ENCODE peak calls at places on chromosomes 11 and 22, in six cellular contexts. P, H, K, U, L and T are unnamed samples.

GRCh38 chr11:4008116-4008515 is 86.5 kb upstream of the RRM1 start:
- DNase-seq in H (no peak), P (no peak), K (no peak), L (no peak), U (no peak), T (no peak)

GRCh38 chr22:39171623-39172264 is 19.3 kb upstream of the CBX7 start:
- DNase-seq in L (no peak), H (no peak), U (no peak), P (no peak), K (no peak), T (no peak)

GRCh38 chr11:64340671-64341335 is 799 bp downstream of the CCDC88B start:
- DNase-seq in K (no peak), H (peak), U (no peak), L (no peak), P (no peak), T (no peak)

GRCh38 chr11:84437129-84438123 is 1151.3 kb upstream of the CCDC90B start:
- DNase-seq in L (no peak), H (peak), K (peak), P (no peak), U (no peak), T (peak)

GRCh38 chr22:50522806-50523438 is 2.5 kb downstream of the SCO2 start:
- DNase-seq in L (no peak), H (no peak), P (no peak), U (no peak), K (no peak), T (no peak)

GRCh38 chr11:83087035-83087434 is 15.3 kb upstream of the RAB30 start:
- DNase-seq in U (no peak), H (no peak), L (no peak), K (no peak), P (no peak), T (peak)

GRCh38 chr11:128336203-128336602 is 251.2 kb downstream of the ETS1 start:
- DNase-seq in U (peak), H (no peak), K (no peak), L (peak), P (peak), T (peak)

GRCh38 chr11:7898666-7899283 is 32.3 kb downstream of the OR10A6 start:
- DNase-seq in H (no peak), P (no peak), L (no peak), U (no peak), K (no peak), T (no peak)

GRCh38 chr11:60169264-60169915 is 13.5 kb downstream of the MS4A6A start:
- DNase-seq in U (peak), P (peak), K (no peak), L (no peak), H (peak), T (peak)

GRCh38 chr11:118210323-118210722 is 14.5 kb downstream of the JAML start:
- DNase-seq in H (no peak), U (no peak), L (no peak), K (no peak), P (no peak), T (no peak)

GRCh38 chr11:5624489-5625278 is at the start of gene TRIM34:
- DNase-seq in P (peak), H (peak), U (peak), L (no peak), K (no peak), T (peak)

GRCh38 chr22:32823024-32823730 is 21.7 kb downstream of the TIMP3 start:
- DNase-seq in K (no peak), P (peak), L (no peak), H (peak), U (no peak), T (peak)

GRCh38 chr11:67059671-67060070 is 3.0 kb downstream of the RHOD start:
- DNase-seq in U (no peak), L (no peak), P (no peak), H (no peak), K (no peak), T (peak)

GRCh38 chr11:100777118-100777517 is 90.0 kb downstream of the ARHGAP42 start:
- DNase-seq in U (no peak), P (no peak), K (no peak), H (no peak), L (no peak), T (peak)

GRCh38 chr11:128424867-128425285 is 162.5 kb downstream of the ETS1 start:
- DNase-seq in P (peak), H (peak), L (no peak), K (no peak), U (peak), T (no peak)

GRCh38 chr22:27318516-27318915 is 483.0 kb downstream of the MN1 start:
- DNase-seq in H (no peak), P (peak), K (no peak), L (no peak), U (peak), T (peak)

GRCh38 chr11:95920460-95921105 is 3.3 kb downstream of the MTMR2 start:
- DNase-seq in L (no peak), H (no peak), K (no peak), U (no peak), P (peak), T (peak)

GRCh38 chr11:7528514-7529049 is 14.8 kb downstream of the PPFIBP2 start:
- DNase-seq in H (no peak), U (no peak), P (no peak), K (no peak), L (no peak), T (no peak)

GRCh38 chr22:36762687-36763260 is 13.1 kb downstream of the IFT27 start:
- DNase-seq in H (no peak), U (no peak), P (peak), K (no peak), L (no peak), T (peak)

GRCh38 chr11:67389477-67389876 is 2.3 kb upstream of the RAD9A start:
- DNase-seq in U (no peak), H (peak), L (no peak), K (no peak), P (no peak), T (no peak)

GRCh38 chr11:11600288-11600687 is 21.5 kb downstream of the GALNT18 start:
- DNase-seq in U (no peak), P (no peak), L (no peak), H (no peak), K (no peak), T (no peak)

GRCh38 chr11:31987118-31988005 is 103.5 kb upstream of the RCN1 start:
- DNase-seq in H (no peak), K (peak), P (no peak), U (no peak), L (no peak), T (no peak)

GRCh38 chr11:112485280-112485679 is 224.6 kb upstream of the PLET1 start:
- DNase-seq in L (no peak), U (no peak), H (no peak), K (no peak), P (no peak), T (no peak)

GRCh38 chr11:68128682-68129327 is 7.6 kb upstream of the CHKA start:
- DNase-seq in P (peak), H (peak), K (no peak), L (no peak), U (peak), T (no peak)

GRCh38 chr22:46567471-46567870 is 30.1 kb upstream of the CELSR1 start:
- DNase-seq in P (no peak), H (no peak), K (no peak), U (no peak), L (no peak), T (no peak)

GRCh38 chr11:6356503-6356902 is 33.8 kb upstream of the SMPD1 start:
- DNase-seq in H (no peak), K (no peak), P (no peak), L (no peak), U (no peak), T (no peak)

GRCh38 chr22:39414377-39414776 is 14.8 kb downstream of the TAB1 start:
- DNase-seq in K (no peak), H (no peak), P (no peak), L (no peak), U (no peak), T (no peak)

GRCh38 chr11:96082936-96083335 is 159.0 kb upstream of the MTMR2 start:
- DNase-seq in K (no peak), U (no peak), P (no peak), L (no peak), H (no peak), T (no peak)

GRCh38 chr11:116454020-116454645 is 318.7 kb downstream of the BUD13 start:
- DNase-seq in P (peak), L (no peak), K (peak), U (peak), H (peak), T (peak)

GRCh38 chr22:50502628-50503474 is 4.7 kb downstream of the LMF2 start:
- DNase-seq in P (no peak), K (no peak), H (no peak), U (no peak), L (no peak), T (no peak)

GRCh38 chr22:22422629-22423112 is 85.9 kb downstream of the ZNF280B start:
- DNase-seq in U (peak), H (peak), K (peak), P (peak), L (no peak), T (peak)

GRCh38 chr11:64007629-64008282 is 21.5 kb downstream of the OTUB1 start:
- DNase-seq in U (no peak), L (peak), H (peak), P (peak), K (peak), T (no peak)

GRCh38 chr22:17829691-17830040 is 55.4 kb upstream of the BID start:
- DNase-seq in L (no peak), U (peak), K (no peak), P (no peak), H (no peak), T (no peak)

GRCh38 chr11:95690100-95690499 is 99.5 kb downstream of the FAM76B start:
- DNase-seq in L (no peak), K (no peak), U (no peak), P (no peak), H (no peak), T (peak)

GRCh38 chr22:22486132-22486899 is 22.2 kb downstream of the ZNF280B start:
- DNase-seq in L (no peak), K (no peak), H (no peak), U (no peak), P (no peak), T (no peak)

GRCh38 chr11:12914401-12914912 is 94.7 kb upstream of the RASSF10 start:
- DNase-seq in K (peak), L (no peak), U (no peak), H (peak), P (peak), T (peak)

GRCh38 chr22:45893516-45893915 is 83.4 kb downstream of the WNT7B start:
- DNase-seq in K (no peak), H (no peak), L (no peak), U (peak), P (no peak), T (no peak)

GRCh38 chr11:46490576-46491100 is 99.1 kb upstream of the CHRM4 start:
- DNase-seq in P (no peak), K (no peak), U (peak), H (no peak), L (no peak), T (no peak)

DNA sequence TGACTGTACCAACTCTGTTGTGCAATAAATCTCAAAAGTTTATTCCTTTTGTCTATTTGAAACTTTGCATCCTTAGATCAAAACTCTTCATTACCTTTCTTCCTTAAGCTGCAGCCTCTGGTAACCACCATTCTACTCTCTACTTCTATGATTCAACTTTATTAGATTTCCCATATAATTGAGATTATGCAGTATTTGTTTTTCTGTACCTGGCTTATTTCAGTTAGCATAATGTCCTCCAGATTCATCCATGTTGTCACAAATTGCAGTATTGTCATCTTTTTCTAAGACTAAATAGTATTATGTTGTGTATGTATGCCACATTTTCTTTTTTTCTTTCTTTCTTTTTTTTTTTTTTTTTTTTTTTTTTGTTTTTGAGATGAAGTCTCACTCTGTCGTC is 1176.3 kb upstream of the TENM4 start:
- DNase-seq in L (no peak), H (no peak), U (no peak), K (no peak), P (no peak), T (no peak)
- TF ChIP-seq CTCF in L (no peak), H (no peak), U (no peak), K (no peak), P (no peak), T (no peak)

GRCh38 chr11:34356918-34357645 is 728 bp downstream of the ABTB2 start:
- DNase-seq in L (peak), P (peak), U (peak), K (peak), H (peak), T (peak)

GRCh38 chr11:34356576-34356917 is 1.3 kb downstream of the ABTB2 start:
- DNase-seq in L (no peak), K (no peak), P (peak), H (no peak), U (peak), T (no peak)

GRCh38 chr11:34355726-34356125 is 2.1 kb downstream of the ABTB2 start:
- DNase-seq in K (no peak), H (no peak), P (no peak), U (no peak), L (no peak), T (no peak)

GRCh38 chr11:34354782-34355181 is 3.0 kb downstream of the ABTB2 start:
- DNase-seq in L (no peak), U (no peak), K (no peak), P (peak), H (no peak), T (no peak)

DNA sequence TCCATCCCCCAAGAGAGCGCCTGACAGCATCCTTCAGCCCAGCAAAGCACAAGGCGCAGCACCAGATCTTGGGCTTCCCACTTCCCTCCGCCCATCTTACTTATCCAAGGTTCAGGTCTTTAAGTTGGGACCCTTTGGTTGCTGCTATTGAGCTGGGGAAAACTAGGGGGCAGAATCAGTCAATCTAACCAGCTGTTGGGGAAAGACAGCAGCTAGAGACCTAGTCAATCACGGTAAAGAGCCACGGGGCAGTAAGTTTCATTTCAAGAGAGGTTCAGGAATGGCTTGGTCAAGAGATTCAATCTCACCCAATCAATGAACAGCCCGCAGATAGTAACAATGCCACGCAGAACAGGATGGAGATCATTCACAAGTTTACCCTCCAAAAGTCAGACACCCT is 1.7 kb downstream of the ABTB2 start:
- DNase-seq in H (no peak), K (no peak), U (no peak), L (no peak), P (no peak), T (no peak)
- TF ChIP-seq CTCF in H (no peak), K (no peak), U (peak), L (no peak), P (no peak), T (no peak)

GRCh38 chr11:120108154-120108784 is 29.6 kb downstream of the TRIM29 start:
- DNase-seq in K (peak), U (peak), P (peak), H (peak), L (peak), T (peak)
- TF ChIP-seq CTCF in K (peak), U (peak), P (peak), H (peak), L (peak), T (peak)

GRCh38 chr11:35389112-35389511 is 30.2 kb downstream of the SLC1A2 start:
- DNase-seq in U (no peak), L (no peak), P (no peak), H (peak), K (no peak), T (no peak)

GRCh38 chr11:35389897-35390462 is 29.4 kb downstream of the SLC1A2 start:
- DNase-seq in H (no peak), P (no peak), L (no peak), K (no peak), U (no peak), T (no peak)

GRCh38 chr11:35393093-35393492 is 26.3 kb downstream of the SLC1A2 start:
- DNase-seq in L (no peak), K (no peak), H (no peak), P (no peak), U (no peak), T (no peak)

GRCh38 chr11:35391922-35392813 is 27.2 kb downstream of the SLC1A2 start:
- DNase-seq in H (peak), L (peak), P (peak), K (peak), U (peak), T (peak)

GRCh38 chr11:35390737-35391682 is 28.3 kb downstream of the SLC1A2 start:
- DNase-seq in H (peak), L (no peak), P (peak), K (no peak), U (peak), T (peak)
- TF ChIP-seq CTCF in H (no peak), L (no peak), P (no peak), K (no peak), U (no peak), T (no peak)

DNA sequence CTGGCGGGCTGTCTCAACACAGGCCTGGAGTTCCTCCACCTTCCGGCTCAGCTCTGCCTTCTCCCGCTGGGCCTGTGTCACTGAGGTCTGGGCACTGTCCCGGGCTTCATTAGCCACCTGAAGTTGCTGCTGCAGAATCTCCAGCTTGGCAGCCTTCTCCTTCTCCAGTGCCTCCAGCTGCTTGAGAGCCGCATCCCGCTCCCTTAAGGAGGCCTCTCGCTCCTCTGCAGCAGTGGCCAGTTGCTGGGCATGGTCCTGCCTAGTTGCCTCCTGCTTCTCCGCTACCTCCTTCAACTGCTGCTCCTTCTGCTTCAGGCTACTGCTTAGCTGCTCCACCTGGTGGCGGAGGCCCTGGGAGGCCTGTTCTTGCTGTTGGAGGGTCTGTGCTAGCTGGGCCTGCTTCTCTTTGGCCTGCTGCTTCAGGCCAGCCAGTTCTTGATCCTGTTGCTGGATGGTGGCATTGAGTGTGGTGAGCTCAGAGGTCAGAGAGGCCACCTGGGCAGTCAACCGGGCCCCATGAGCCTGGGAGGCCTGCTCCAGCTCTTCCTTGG is 16.9 kb downstream of the IL18BP start:
- DNase-seq in L (no peak), K (peak), P (peak), U (peak), H (no peak), T (no peak)
- TF ChIP-seq CTCF in L (peak), K (peak), P (peak), U (peak), H (no peak), T (peak)

GRCh38 chr22:20066617-20067383 is 13.2 kb upstream of the DGCR8 start:
- DNase-seq in H (no peak), P (no peak), K (no peak), L (no peak), U (no peak), T (peak)
- TF ChIP-seq CTCF in H (no peak), P (no peak), K (no peak), L (no peak), U (no peak), T (no peak)

GRCh38 chr22:29260031-29260560 is 7.7 kb downstream of the RHBDD3 start:
- DNase-seq in U (no peak), L (no peak), P (no peak), H (no peak), K (no peak), T (no peak)

GRCh38 chr22:29258407-29259252 is 9.2 kb downstream of the RHBDD3 start:
- DNase-seq in H (no peak), L (no peak), K (no peak), P (no peak), U (no peak), T (no peak)

GRCh38 chr22:29260601-29261315 is 7.0 kb downstream of the RHBDD3 start:
- DNase-seq in L (no peak), U (no peak), H (no peak), K (no peak), P (no peak), T (no peak)

GRCh38 chr22:29257751-29258181 is 10.0 kb downstream of the RHBDD3 start:
- DNase-seq in H (no peak), L (no peak), K (no peak), P (no peak), U (no peak), T (no peak)

GRCh38 chr22:29259253-29259899 is 8.4 kb downstream of the RHBDD3 start:
- DNase-seq in U (no peak), L (no peak), P (no peak), H (no peak), K (no peak), T (no peak)
- TF ChIP-seq CTCF in U (peak), L (peak), P (peak), H (no peak), K (no peak), T (no peak)

GRCh38 chr22:42114721-42115120 is 15.9 kb downstream of the CYP2D6 start:
- DNase-seq in P (peak), U (peak), H (peak), K (no peak), L (no peak), T (peak)

GRCh38 chr22:42111798-42112197 is 18.8 kb downstream of the CYP2D6 start:
- DNase-seq in H (no peak), L (no peak), U (no peak), K (no peak), P (no peak), T (no peak)

GRCh38 chr22:42108848-42109247 is 18.3 kb upstream of the NDUFA6 start:
- DNase-seq in H (no peak), K (no peak), L (no peak), U (no peak), P (no peak), T (no peak)
- TF ChIP-seq CTCF in H (no peak), K (no peak), L (no peak), U (no peak), P (no peak), T (no peak)